ENCODE peak calls at places on chromosomes 13 and 19, in ten cellular contexts. A, P, L, H, T, I, M, X, B and J are unnamed samples.

GRCh38 chr13:35860661-35861060 is 270.5 kb downstream of the DCLK1 start:
- DNase-seq in A (no peak), P (no peak), L (no peak), H (no peak), T (no peak), I (no peak), M (no peak), X (no peak), B (no peak), J (peak)

GRCh38 chr13:83121904-83122303 is 760.4 kb downstream of the SLITRK1 start:
- DNase-seq in A (peak), P (no peak), L (peak), H (no peak), T (no peak), I (peak), M (no peak), X (no peak), B (no peak), J (no peak)

GRCh38 chr19:46944918-46945628 is 74.6 kb upstream of the NPAS1 start:
- DNase-seq in A (peak), P (no peak), L (peak), H (peak), T (no peak), I (peak), M (no peak), X (peak), B (no peak), J (no peak)

GRCh38 chr13:97568850-97569249 is 134.9 kb downstream of the RAP2A start:
- DNase-seq in A (peak), P (no peak), L (no peak), H (no peak), T (no peak), I (no peak), M (no peak), X (no peak), B (no peak), J (no peak)

GRCh38 chr19:46661020-46661731 is at the start of gene DACT3:
- DNase-seq in A (peak), P (peak), L (peak), H (peak), T (peak), I (peak), M (peak), X (peak), B (peak), J (peak)

GRCh38 chr19:37763488-37763887 is 15.9 kb downstream of the ZNF573 start:
- DNase-seq in A (peak), P (no peak), L (peak), H (no peak), T (no peak), I (peak), M (no peak), X (no peak), B (no peak), J (peak)

GRCh38 chr19:13884726-13885591 is 8.0 kb downstream of the NANOS3 start:
- DNase-seq in A (no peak), P (no peak), L (no peak), H (no peak), T (no peak), I (no peak), M (no peak), X (no peak), B (no peak), J (no peak)

GRCh38 chr19:33047422-33047821 is 17.3 kb downstream of the RHPN2 start:
- DNase-seq in A (no peak), P (no peak), L (peak), H (no peak), T (no peak), I (no peak), M (no peak), X (no peak), B (no peak), J (peak)

GRCh38 chr19:45008554-45008953 is 7.3 kb downstream of the RELB start:
- DNase-seq in A (no peak), P (no peak), L (no peak), H (no peak), T (no peak), I (no peak), M (no peak), X (no peak), B (no peak), J (no peak)